ENCODE peak calls at places on chromosomes 4 and X, in six cellular contexts. N is heart left ventricle; M is H9; J is CD8-positive, alpha-beta T cell; I is CD4-positive, alpha-beta T cell; A is IMR-90. X is an unnamed sample. For H3K9me3, the result is how much of the 10 kb centered on the place peaks cover.

GRCh38 chrX:71067727-71068051 is 445 bp downstream of the SNX12 start:
- DNase-seq in A (no peak), J (no peak), I (no peak), N (no peak), M (no peak), X (no peak)

GRCh38 chr4:10279261-10279660 is 162.7 kb upstream of the WDR1 start:
- DNase-seq in M (no peak), I (no peak), A (no peak), J (no peak), N (no peak), X (no peak)

GRCh38 chr4:47017494-47017893 is 13.9 kb upstream of the GABRB1 start:
- DNase-seq in I (no peak), N (no peak), J (no peak), M (no peak), A (peak), X (no peak)

GRCh38 chrX:143296521-143296920 is 220.8 kb downstream of the SPANXN3 start:
- DNase-seq in M (no peak), J (no peak), I (no peak), A (no peak), N (no peak), X (no peak)

GRCh38 chr4:142218726-142219125 is 582.3 kb downstream of the IL15 start:
- DNase-seq in M (no peak), J (no peak), N (no peak), A (no peak), I (no peak), X (no peak)

GRCh38 chr4:154534296-154534695 is 15.9 kb downstream of the PLRG1 start:
- DNase-seq in M (no peak), N (no peak), A (no peak), I (no peak), J (no peak), X (no peak)

GRCh38 chr4:120202222-120202621 is 135.6 kb upstream of the MAD2L1 start:
- DNase-seq in I (no peak), M (no peak), N (no peak), J (no peak), A (no peak), X (no peak)

GRCh38 chrX:13717697-13718483 is 16.5 kb downstream of the TRAPPC2 start:
- DNase-seq in N (no peak), A (peak), M (no peak), J (no peak), I (no peak), X (no peak)

GRCh38 chr4:42736538-42736937 is 79.6 kb upstream of the ATP8A1 start:
- DNase-seq in A (no peak), M (no peak), N (no peak), J (no peak), I (no peak), X (no peak)

GRCh38 chrX:135328421-135329005 is 19.2 kb downstream of the ETDC start:
- DNase-seq in J (no peak), N (no peak), I (no peak), M (no peak), A (peak), X (no peak)

GRCh38 chrX:9534686-9535085 is 69.8 kb downstream of the TBL1X start:
- DNase-seq in I (no peak), M (no peak), N (no peak), J (no peak), A (peak), X (no peak)

GRCh38 chr4:52617467-52618017 is 41.6 kb downstream of the USP46 start:
- DNase-seq in I (no peak), J (no peak), N (no peak), A (no peak), M (no peak), X (no peak)

GRCh38 chrX:18098704-18099103 is 122.0 kb downstream of the BEND2 start:
- DNase-seq in I (no peak), M (peak), A (no peak), J (no peak), N (peak), X (no peak)

GRCh38 chrX:39299615-39300014 is 498.4 kb downstream of the MID1IP1 start:
- DNase-seq in N (no peak), I (no peak), A (no peak), M (no peak), J (no peak), X (no peak)
- H3K9me3 ChIP-seq in N (under half), I (under half), A (under half), M (under half), J (under half), X (under half)

DNA sequence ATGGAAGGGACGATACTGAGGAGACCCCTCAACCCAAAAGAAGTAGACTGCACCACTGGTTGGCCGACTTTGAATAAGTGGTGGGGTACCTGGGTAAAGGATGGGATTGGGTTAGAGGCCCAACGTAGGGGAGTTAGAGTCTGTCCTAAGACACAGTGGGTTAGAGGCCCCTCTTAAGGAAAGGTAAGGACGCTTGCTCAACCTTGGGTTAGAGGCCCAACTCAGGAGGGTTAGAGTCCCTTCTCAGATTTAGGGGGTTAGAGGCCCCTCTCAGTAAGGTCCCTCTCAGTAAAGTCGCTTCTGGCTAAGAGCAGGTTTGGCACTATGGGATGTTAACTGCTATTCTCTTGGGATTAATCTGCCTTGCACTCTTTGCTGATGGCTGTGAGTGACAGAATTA is 81.3 kb downstream of the ACOX3 start:
- DNase-seq in A (no peak), M (peak), N (no peak), I (no peak), J (no peak), X (no peak)
- H3K9me3 ChIP-seq in A (under half), M (under half), N (under half), I (under half), J (under half), X (under half)

GRCh38 chr4:188915175-188915574 is 775.9 kb downstream of the TRIML1 start:
- DNase-seq in I (no peak), A (peak), J (no peak), M (no peak), N (no peak), X (no peak)

DNA sequence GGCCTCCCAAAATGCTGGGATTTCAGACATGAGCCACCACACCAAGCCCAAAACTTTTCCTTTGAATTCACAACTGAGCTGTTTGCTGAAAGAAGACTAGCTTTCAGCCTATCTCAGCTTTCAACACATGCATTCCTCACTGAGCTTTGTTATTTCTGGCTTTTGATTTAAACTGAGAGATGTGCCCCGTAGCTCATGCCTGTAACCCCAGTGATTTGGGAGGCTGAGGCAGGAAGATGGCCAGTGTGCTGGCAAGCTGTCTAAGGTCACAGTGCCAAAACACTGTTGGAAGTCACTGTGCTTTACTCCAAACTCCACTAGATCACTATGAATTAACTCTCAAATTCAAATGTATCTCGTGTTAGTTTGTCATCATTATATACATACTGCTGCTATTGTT is 779.5 kb downstream of the TRIML1 start:
- DNase-seq in M (no peak), I (no peak), A (no peak), N (no peak), J (no peak), X (no peak)
- H3K9me3 ChIP-seq in M (under half), I (under half), A (under half), N (under half), J (under half), X (under half)

DNA sequence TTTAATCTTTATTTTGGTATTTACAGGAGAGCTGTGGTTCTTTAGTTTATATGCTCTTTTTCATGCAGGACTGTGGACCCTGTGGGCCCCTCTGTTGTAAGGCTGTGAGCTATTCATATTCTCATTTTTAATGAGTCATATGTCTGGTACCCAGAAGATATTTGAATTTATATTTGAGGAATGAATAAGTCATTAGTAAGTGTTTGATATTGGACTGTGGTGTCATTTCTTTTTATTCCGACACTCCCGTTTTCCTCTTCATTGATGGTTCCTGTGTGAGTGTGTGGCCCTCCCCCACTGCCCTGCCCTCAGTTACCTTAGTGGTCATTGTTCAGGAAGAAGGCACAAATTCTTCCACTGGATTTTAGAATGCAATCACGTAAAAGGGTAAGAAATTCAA is 370.8 kb upstream of the ANXA10 start:
- DNase-seq in M (no peak), J (no peak), N (no peak), I (no peak), A (no peak), X (no peak)
- H3K9me3 ChIP-seq in M (under half), J (under half), N (under half), I (under half), A (under half), X (under half)

GRCh38 chr4:36236159-36236558 is 8.2 kb downstream of the ARAP2 start:
- DNase-seq in M (no peak), J (no peak), I (no peak), A (no peak), N (no peak), X (no peak)

GRCh38 chr4:36237366-36238353 is 6.7 kb downstream of the ARAP2 start:
- DNase-seq in M (no peak), A (no peak), J (no peak), N (no peak), I (no peak), X (no peak)

GRCh38 chr4:36235306-36235705 is 9.0 kb downstream of the ARAP2 start:
- DNase-seq in J (no peak), N (no peak), I (no peak), M (peak), A (peak), X (no peak)

GRCh38 chr4:36230523-36230922 is 13.8 kb downstream of the ARAP2 start:
- DNase-seq in A (no peak), J (no peak), M (no peak), N (no peak), I (no peak), X (no peak)

GRCh38 chr4:36233567-36234266 is 10.6 kb downstream of the ARAP2 start:
- DNase-seq in J (no peak), I (no peak), A (no peak), N (no peak), M (no peak), X (no peak)
- H3K9me3 ChIP-seq in J (under half), I (under half), A (under half), N (under half), M (under half), X (under half)

GRCh38 chr4:176995-177394 is 52.7 kb downstream of the ZNF718 start:
- DNase-seq in A (no peak), N (no peak), M (no peak), J (no peak), I (no peak), X (no peak)
- H3K9me3 ChIP-seq in A (under half), N (half or more), M (under half), J (under half), I (half or more), X (under half)

GRCh38 chrX:144916785-144917184 is 330.5 kb upstream of the SPANXN1 start:
- DNase-seq in N (no peak), I (no peak), M (no peak), J (no peak), A (no peak), X (no peak)
- H3K9me3 ChIP-seq in N (under half), I (under half), M (under half), J (under half), A (under half), X (under half)

GRCh38 chrX:125219852-125220251 is 99.8 kb upstream of the TEX13C start:
- DNase-seq in M (no peak), N (no peak), I (no peak), J (no peak), A (no peak), X (no peak)
- H3K9me3 ChIP-seq in M (under half), N (under half), I (under half), J (under half), A (under half), X (under half)

X was measured in T-helper 17 cell.